ENCODE peak calls at places on chromosomes 7 and 10, in eight cellular contexts. P is naive thymus-derived CD4-positive, alpha-beta T cell; R is AG04450; F is psoas muscle; A is HCT116; N is right lobe of liver; T is heart right ventricle; W is neural progenitor cell. V is an unnamed sample.

GRCh38 chr7:141460781-141461715 is 90.2 kb upstream of the AGK start:
- DNase-seq in W (no peak), P (no peak), F (no peak), T (no peak), R (no peak), N (no peak), A (no peak), V (no peak)

GRCh38 chr7:156148995-156149394 is 336.7 kb upstream of the SHH start:
- DNase-seq in W (no peak), P (no peak), N (no peak), R (no peak), T (no peak), A (no peak), F (no peak), V (no peak)

GRCh38 chr10:77448226-77448625 is 189.4 kb downstream of the KCNMA1 start:
- DNase-seq in A (no peak), P (no peak), N (no peak), R (no peak), W (no peak), F (no peak), T (no peak), V (no peak)

GRCh38 chr10:1448252-1448901 is 288.9 kb downstream of the ADARB2 start:
- DNase-seq in N (no peak), W (no peak), F (no peak), A (no peak), P (no peak), R (no peak), T (no peak), V (no peak)

GRCh38 chr10:13788701-13789447 is 202.1 kb downstream of the PRPF18 start:
- DNase-seq in R (no peak), N (no peak), P (peak), A (no peak), W (no peak), F (peak), T (peak), V (no peak)

GRCh38 chr7:91945476-91945875 is 4.8 kb downstream of the AKAP9 start:
- DNase-seq in R (peak), T (no peak), N (no peak), P (no peak), A (no peak), W (no peak), F (no peak), V (no peak)

GRCh38 chr7:39429421-39429820 is 136.8 kb upstream of the YAE1 start:
- DNase-seq in R (no peak), T (no peak), A (no peak), F (no peak), P (no peak), N (no peak), W (no peak), V (no peak)

GRCh38 chr10:1738950-1739349 is 1.6 kb upstream of the ADARB2 start:
- DNase-seq in W (no peak), R (no peak), F (no peak), N (no peak), P (no peak), T (no peak), A (no peak), V (no peak)

GRCh38 chr10:98259606-98260319 is 8.2 kb downstream of the LOXL4 start:
- DNase-seq in W (no peak), R (no peak), P (no peak), N (no peak), A (no peak), T (no peak), F (no peak), V (no peak)

GRCh38 chr7:130841416-130841815 is 107.4 kb upstream of the KLF14 start:
- DNase-seq in R (no peak), N (no peak), A (no peak), T (no peak), W (no peak), P (no peak), F (no peak), V (no peak)

GRCh38 chr7:100516135-100516812 is 22.7 kb upstream of the AGFG2 start:
- DNase-seq in A (no peak), W (peak), R (peak), N (no peak), T (peak), F (peak), P (peak), V (peak)

GRCh38 chr10:131855763-131856401 is 44.9 kb upstream of the PPP2R2D start:
- DNase-seq in F (no peak), P (no peak), T (no peak), A (no peak), R (no peak), W (no peak), N (no peak), V (no peak)

GRCh38 chr7:142629588-142630260 is 119.5 kb upstream of the PRSS1 start:
- DNase-seq in F (no peak), A (no peak), P (no peak), N (no peak), W (no peak), R (no peak), T (no peak), V (no peak)

GRCh38 chr7:158084555-158084954 is 503.1 kb downstream of the PTPRN2 start:
- DNase-seq in T (no peak), F (no peak), R (no peak), N (no peak), W (no peak), A (no peak), P (no peak), V (no peak)

GRCh38 chr10:33336606-33337334 is 2.3 kb upstream of the NRP1 start:
- DNase-seq in R (no peak), A (no peak), P (no peak), T (peak), F (peak), W (peak), N (peak), V (peak)

GRCh38 chr7:4607321-4607729 is 74.8 kb upstream of the FOXK1 start:
- DNase-seq in N (no peak), T (no peak), P (no peak), F (no peak), A (no peak), W (peak), R (no peak), V (no peak)

GRCh38 chr10:132410056-132410778 is 13.2 kb downstream of the PWWP2B start:
- DNase-seq in R (no peak), P (no peak), N (no peak), F (no peak), T (peak), A (no peak), W (no peak), V (no peak)

GRCh38 chr7:48962821-48963505 is 38.6 kb downstream of the CDC14C start:
- DNase-seq in N (no peak), W (no peak), R (no peak), P (no peak), A (no peak), F (no peak), T (no peak), V (no peak)

GRCh38 chr10:5892007-5892406 is 2.0 kb downstream of the FBH1 start:
- DNase-seq in R (no peak), T (no peak), P (no peak), A (no peak), W (no peak), F (no peak), N (no peak), V (no peak)

GRCh38 chr7:69244691-69245090 is 353.6 kb upstream of the AUTS2 start:
- DNase-seq in P (no peak), W (no peak), A (no peak), R (no peak), F (no peak), N (no peak), T (no peak), V (no peak)

GRCh38 chr10:52778511-52779392 is 6.2 kb upstream of the MBL2 start:
- DNase-seq in W (peak), P (no peak), N (no peak), R (no peak), T (no peak), F (no peak), A (peak), V (no peak)

GRCh38 chr7:129278688-129279087 is 53.9 kb downstream of the AHCYL2 start:
- DNase-seq in W (no peak), F (no peak), P (no peak), T (no peak), R (no peak), A (no peak), N (no peak), V (no peak)

GRCh38 chr7:94297397-94297838 is 97.3 kb upstream of the COL1A2 start:
- DNase-seq in N (no peak), F (peak), P (no peak), A (no peak), W (no peak), T (peak), R (peak), V (no peak)

GRCh38 chr7:44293561-44294324 is 31.7 kb downstream of the CAMK2B start:
- DNase-seq in N (peak), F (peak), A (no peak), W (peak), P (no peak), R (no peak), T (peak), V (no peak)

GRCh38 chr7:43791-44540 is 148.4 kb upstream of the FAM20C start:
- DNase-seq in T (no peak), P (no peak), N (peak), F (peak), A (no peak), W (no peak), R (no peak), V (no peak)

GRCh38 chr7:37427276-37427940 is 21.3 kb downstream of the ELMO1 start:
- DNase-seq in P (no peak), A (no peak), N (no peak), T (no peak), F (no peak), R (no peak), W (no peak), V (no peak)

GRCh38 chr10:44253769-44254462 is 131.0 kb downstream of the CXCL12 start:
- DNase-seq in N (peak), F (peak), T (peak), P (no peak), R (peak), A (no peak), W (no peak), V (peak)

GRCh38 chr7:12557282-12557681 is 13.2 kb upstream of the SCIN start:
- DNase-seq in W (no peak), F (no peak), P (no peak), T (no peak), A (no peak), N (no peak), R (no peak), V (no peak)

GRCh38 chr7:149685455-149685854 is 87.9 kb downstream of the ZNF467 start:
- DNase-seq in N (no peak), F (no peak), R (no peak), T (no peak), W (no peak), A (no peak), P (no peak), V (no peak)

GRCh38 chr7:25846722-25847121 is 305.3 kb upstream of the NFE2L3 start:
- DNase-seq in A (no peak), T (peak), P (no peak), N (peak), W (no peak), F (peak), R (peak), V (peak)

GRCh38 chr7:102404005-102404861 is 8.1 kb downstream of the PRKRIP1 start:
- DNase-seq in P (peak), F (no peak), A (peak), R (no peak), T (no peak), W (peak), N (peak), V (peak)

GRCh38 chr7:24783731-24784130 is 26.5 kb upstream of the GSDME start:
- DNase-seq in R (no peak), W (no peak), A (no peak), P (no peak), T (no peak), N (no peak), F (no peak), V (no peak)

GRCh38 chr7:7816084-7816483 is 97.7 kb upstream of the RPA3 start:
- DNase-seq in R (no peak), A (no peak), W (no peak), T (no peak), P (peak), F (no peak), N (no peak), V (no peak)

GRCh38 chr10:47076949-47077348 is 165.7 kb downstream of the PTPN20 start:
- DNase-seq in W (no peak), F (no peak), N (no peak), P (no peak), T (no peak), A (no peak), R (no peak), V (no peak)

GRCh38 chr10:34121974-34122282 is 693.2 kb downstream of the PARD3 start:
- DNase-seq in A (no peak), R (peak), W (no peak), F (no peak), N (no peak), P (peak), T (no peak), V (no peak)

GRCh38 chr10:15197276-15197675 is 28.8 kb upstream of the NMT2 start:
- DNase-seq in P (no peak), W (no peak), T (no peak), F (no peak), R (no peak), A (no peak), N (no peak), V (no peak)

GRCh38 chr10:104277785-104278184 is 8.8 kb downstream of the GSTO2 start:
- DNase-seq in R (no peak), F (no peak), T (no peak), W (no peak), N (no peak), P (no peak), A (no peak), V (no peak)

GRCh38 chr10:104274762-104275721 is 6.1 kb downstream of the GSTO2 start:
- DNase-seq in T (peak), F (peak), N (peak), R (no peak), W (peak), P (no peak), A (peak), V (peak)

GRCh38 chr10:104276192-104276591 is 7.2 kb downstream of the GSTO2 start:
- DNase-seq in P (no peak), R (no peak), N (no peak), F (no peak), W (no peak), A (no peak), T (no peak), V (no peak)

GRCh38 chr10:104273291-104273690 is 4.3 kb downstream of the GSTO2 start:
- DNase-seq in T (no peak), R (no peak), A (no peak), F (no peak), N (no peak), W (no peak), P (no peak), V (no peak)

DNA sequence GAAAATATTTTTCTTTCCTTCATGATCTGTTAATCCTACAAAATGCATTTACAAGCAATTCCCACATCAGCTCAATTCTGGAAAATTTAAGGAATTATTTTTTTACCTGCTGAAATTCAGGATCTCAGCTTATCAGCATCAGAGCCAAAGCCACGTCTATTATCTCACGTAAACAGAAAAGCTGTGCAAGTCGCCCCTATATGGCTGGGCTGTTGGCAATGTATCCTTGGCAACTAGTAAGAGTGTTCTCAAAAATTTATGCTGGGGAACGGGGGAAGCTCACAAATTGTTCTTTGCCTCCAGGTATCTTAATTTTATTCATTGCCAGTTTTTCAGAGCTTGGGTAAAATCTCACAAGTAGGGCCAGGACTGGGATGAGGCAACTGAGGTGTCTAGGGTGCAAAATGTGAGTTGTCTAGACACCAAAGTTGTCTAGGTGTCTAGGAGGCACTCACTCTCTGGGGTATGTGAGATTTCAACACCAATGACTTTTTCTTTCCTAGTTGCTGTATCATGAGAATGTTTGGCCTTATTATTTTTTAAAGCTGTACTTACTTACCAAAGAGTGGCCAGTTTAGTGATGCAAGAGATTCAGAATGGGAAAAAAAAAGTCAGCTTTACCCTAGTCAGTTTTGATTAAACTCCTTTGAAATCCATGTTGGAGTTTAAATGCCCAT is 5.1 kb downstream of the GSTO2 start:
- DNase-seq in T (no peak), R (no peak), W (no peak), P (no peak), F (no peak), A (no peak), N (no peak), V (no peak)
- H3K4me3 ChIP-seq in T (no peak), R (no peak), W (no peak), P (peak), F (no peak), A (peak), N (no peak), V (no peak)

DNA sequence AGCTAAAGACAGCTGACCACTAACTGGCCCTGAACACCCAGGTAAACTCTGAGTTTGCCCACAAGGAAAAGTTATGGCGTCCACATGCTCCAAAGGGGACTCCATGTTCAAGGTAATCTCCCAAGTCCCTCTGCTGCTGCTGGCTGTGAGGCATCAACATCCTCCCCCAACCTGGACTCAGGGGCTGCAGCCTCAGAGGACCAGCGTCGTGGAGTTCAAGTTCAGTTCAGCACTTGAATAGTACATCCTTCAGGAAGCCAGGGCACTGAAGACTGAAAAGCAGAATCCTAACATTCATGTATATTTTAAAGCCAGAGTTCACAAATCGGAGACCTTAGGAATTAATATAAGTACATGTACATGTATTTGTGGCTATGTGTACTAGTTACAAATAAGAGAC is 90.3 kb downstream of the PTPRE start:
- DNase-seq in F (no peak), T (no peak), N (no peak), A (no peak), R (no peak), P (no peak), W (no peak), V (no peak)
- H3K27ac ChIP-seq in F (no peak), T (peak), N (no peak), A (no peak), R (no peak), P (no peak), W (no peak), V (no peak)

GRCh38 chr7:114413741-114414140 is 874 bp upstream of the FOXP2 start:
- DNase-seq in R (no peak), T (no peak), N (no peak), A (no peak), F (no peak), P (no peak), W (no peak), V (no peak)

GRCh38 chr7:114415054-114415997 is 711 bp downstream of the FOXP2 start:
- DNase-seq in F (no peak), W (no peak), T (no peak), N (peak), P (no peak), A (no peak), R (no peak), V (no peak)

GRCh38 chr7:114414151-114415053 is at the start of gene FOXP2:
- DNase-seq in P (no peak), T (no peak), R (no peak), N (no peak), W (peak), A (no peak), F (no peak), V (no peak)

GRCh38 chr7:114418117-114418516 is 3.5 kb downstream of the FOXP2 start:
- DNase-seq in A (no peak), T (no peak), P (no peak), R (no peak), W (no peak), N (no peak), F (no peak), V (no peak)

DNA sequence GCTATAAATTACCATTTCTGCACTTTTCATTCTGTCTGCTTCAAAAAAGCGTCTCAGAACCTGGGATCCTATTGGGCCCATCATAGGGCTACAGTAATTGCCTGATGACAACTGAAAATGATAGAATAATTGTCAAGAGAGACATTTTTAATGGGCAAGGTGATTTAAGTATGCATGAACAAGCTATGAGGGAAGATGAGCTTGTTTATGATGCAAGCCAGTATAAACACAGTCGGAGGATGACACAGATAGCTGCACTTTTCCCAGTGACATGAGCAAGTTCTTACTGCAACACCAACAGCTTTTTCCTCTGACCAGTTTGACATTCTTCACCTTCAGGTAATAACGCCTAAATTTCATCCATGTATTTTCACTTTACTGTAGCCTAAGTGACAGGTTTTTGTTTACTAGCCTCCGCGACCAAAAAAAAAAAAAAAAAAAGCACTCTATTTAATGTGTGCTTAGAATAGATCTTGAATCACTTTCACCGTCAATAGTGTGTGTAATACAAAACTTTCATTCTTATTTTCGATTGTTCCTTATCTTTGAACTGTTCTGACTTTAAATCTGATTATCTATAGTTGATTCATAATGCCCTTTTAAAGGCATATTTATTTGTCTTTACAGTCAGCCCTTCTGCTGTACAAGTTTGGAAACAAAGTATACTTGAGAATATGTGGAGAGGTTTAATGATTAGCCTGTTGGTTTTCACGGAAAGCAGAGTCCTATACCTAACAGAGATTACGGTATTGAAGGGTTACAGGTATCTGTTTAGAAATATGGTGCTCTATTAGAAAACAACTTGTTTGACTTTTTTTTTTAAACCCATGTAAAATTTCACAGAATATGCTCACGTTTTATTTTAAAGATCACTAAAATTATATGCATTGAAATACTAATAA is 1.7 kb downstream of the FOXP2 start:
- DNase-seq in W (no peak), R (no peak), T (no peak), N (no peak), A (no peak), P (no peak), F (no peak), V (no peak)
- H3K4me3 ChIP-seq in W (no peak), R (peak), T (peak), N (no peak), A (no peak), P (no peak), F (peak), V (no peak)

DNA sequence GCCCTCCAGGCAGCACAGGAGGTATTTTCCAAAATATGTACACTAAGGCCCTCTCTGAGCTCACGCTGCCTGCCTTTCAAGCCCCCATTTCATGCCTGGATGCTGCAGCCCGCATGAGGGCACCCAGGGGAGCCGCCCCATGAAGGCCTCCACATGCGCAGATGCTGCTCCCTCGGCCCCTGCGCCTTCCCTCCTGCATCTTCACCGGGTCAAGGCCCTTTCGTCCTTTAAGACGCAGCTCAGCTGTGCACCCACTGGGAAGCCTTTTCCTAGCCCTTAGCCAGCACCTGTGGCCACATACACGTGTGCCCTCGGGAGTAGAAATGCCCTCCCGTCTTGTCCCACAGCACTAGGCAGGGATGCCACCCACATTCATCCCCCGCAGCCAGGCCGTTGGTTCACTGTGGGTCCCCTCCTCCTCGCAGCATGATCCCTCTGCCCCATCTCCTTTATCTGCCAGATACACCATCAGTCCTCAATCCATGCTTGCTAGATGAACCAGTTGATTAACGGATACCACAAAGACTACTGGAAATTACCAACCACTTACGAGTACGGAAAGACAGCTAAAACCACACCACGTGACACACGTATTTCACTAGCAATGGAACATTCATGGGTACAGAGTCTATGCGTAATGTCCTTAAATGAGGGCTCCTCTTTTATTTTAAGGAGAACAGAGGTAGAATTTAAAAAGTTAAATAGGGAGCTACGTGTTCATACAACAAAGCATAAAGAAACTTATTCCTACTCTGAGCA is 278.0 kb downstream of the TNS3 start:
- DNase-seq in F (no peak), W (no peak), T (no peak), R (no peak), P (no peak), N (no peak), A (no peak), V (no peak)
- H3K27ac ChIP-seq in F (peak), W (no peak), T (no peak), R (no peak), P (no peak), N (no peak), A (no peak), V (no peak)